ENCODE peak calls at places on chromosomes 5 and 9, in eight cellular contexts. X, B, P, Y, M, G, A and S are unnamed samples. For H3K4me1, the result is how much of the 10 kb centered on the place peaks cover.

GRCh38 chr5:16784088-16784487 is 152.0 kb downstream of the MYO10 start:
- DNase-seq in P (no peak), M (no peak), G (no peak), Y (no peak), B (no peak), A (no peak), X (no peak), S (no peak)

GRCh38 chr9:138100711-138101349 is 223.2 kb downstream of the CACNA1B start:
- DNase-seq in P (no peak), G (no peak), X (no peak), M (no peak), B (peak), Y (no peak), A (peak), S (peak)

GRCh38 chr5:56561-57290 is 35.2 kb upstream of the PLEKHG4B start:
- DNase-seq in Y (no peak), X (no peak), G (no peak), B (no peak), P (no peak), A (no peak), M (no peak), S (no peak)

GRCh38 chr5:34770486-34770885 is 68.5 kb upstream of the TTC23L start:
- DNase-seq in G (no peak), X (no peak), P (no peak), Y (no peak), M (no peak), A (no peak), B (no peak), S (no peak)

GRCh38 chr5:107380654-107381053 is 290.1 kb downstream of the EFNA5 start:
- DNase-seq in G (no peak), X (no peak), A (no peak), P (no peak), Y (no peak), B (no peak), M (no peak), S (no peak)

GRCh38 chr5:107592515-107592914 is 78.2 kb downstream of the EFNA5 start:
- DNase-seq in P (no peak), X (no peak), M (no peak), A (no peak), G (no peak), B (no peak), Y (no peak), S (no peak)

GRCh38 chr9:87760534-87760933 is 34.6 kb downstream of the CTSL start:
- DNase-seq in G (no peak), M (no peak), X (no peak), B (no peak), Y (no peak), A (no peak), P (no peak), S (no peak)

GRCh38 chr5:159928122-159928960 is 12.1 kb downstream of the ADRA1B start:
- DNase-seq in A (no peak), P (no peak), M (no peak), B (no peak), X (no peak), Y (no peak), G (peak), S (no peak)

GRCh38 chr5:56116599-56117131 is 116.5 kb downstream of the ANKRD55 start:
- DNase-seq in B (no peak), M (no peak), P (peak), X (no peak), A (no peak), G (no peak), Y (no peak), S (no peak)

GRCh38 chr9:81649475-81649874 is 39.9 kb downstream of the TLE1 start:
- DNase-seq in A (no peak), P (no peak), G (no peak), Y (no peak), M (no peak), X (no peak), B (no peak), S (no peak)

GRCh38 chr9:2729003-2729402 is 11.7 kb downstream of the KCNV2 start:
- DNase-seq in A (no peak), M (no peak), X (no peak), G (no peak), Y (no peak), B (no peak), P (no peak), S (no peak)

DNA sequence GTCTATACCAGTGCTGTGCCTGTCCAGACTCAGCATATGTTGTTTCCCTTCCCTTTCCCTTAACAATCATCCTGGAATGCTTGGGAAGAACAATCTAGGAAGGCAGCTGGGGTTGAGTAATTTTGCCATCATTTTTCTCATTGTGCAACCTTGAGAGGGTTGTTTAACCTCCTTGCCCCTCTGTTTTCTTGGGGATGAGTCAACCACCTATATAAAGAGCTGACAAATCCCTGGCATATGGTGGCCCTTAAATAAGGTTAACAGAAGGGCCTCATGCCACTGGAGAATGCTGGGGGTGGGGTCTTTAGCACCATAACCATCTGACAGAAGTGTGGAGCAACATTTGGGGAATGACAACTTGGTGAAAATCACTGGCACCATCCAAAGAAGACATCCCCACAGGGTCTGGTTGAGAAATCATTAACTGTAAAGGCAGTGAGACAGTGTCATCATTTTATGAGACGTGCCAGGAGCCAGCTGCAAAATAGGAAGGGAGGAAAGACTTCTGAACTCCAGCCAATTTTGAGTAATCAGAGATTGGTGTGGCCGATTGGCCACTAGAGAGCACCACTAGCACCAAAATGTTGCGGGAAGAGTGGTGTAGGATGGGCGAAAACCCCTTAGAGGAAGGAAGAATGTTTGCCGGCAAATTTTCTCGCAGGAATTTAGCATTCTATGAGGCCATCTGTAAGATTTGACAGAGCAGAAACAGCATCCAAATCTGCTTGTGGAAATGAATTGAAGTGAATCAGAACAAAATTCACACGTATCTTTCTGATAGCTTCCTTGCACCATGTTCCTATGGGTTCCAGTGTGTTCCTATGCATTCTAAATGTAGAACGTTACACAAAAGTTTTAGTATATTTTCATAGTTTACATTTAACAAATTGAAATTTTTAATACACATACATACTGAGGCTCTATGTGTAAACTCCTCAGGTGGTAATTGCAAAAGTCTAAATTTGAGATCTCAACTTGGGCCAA is 113.8 kb downstream of the MSX2 start:
- DNase-seq in A (no peak), B (no peak), M (no peak), P (no peak), Y (no peak), G (peak), X (no peak), S (no peak)
- TF ChIP-seq CTCF in A (no peak), B (no peak), M (peak), P (no peak), Y (no peak), G (peak), X (no peak), S (no peak)

DNA sequence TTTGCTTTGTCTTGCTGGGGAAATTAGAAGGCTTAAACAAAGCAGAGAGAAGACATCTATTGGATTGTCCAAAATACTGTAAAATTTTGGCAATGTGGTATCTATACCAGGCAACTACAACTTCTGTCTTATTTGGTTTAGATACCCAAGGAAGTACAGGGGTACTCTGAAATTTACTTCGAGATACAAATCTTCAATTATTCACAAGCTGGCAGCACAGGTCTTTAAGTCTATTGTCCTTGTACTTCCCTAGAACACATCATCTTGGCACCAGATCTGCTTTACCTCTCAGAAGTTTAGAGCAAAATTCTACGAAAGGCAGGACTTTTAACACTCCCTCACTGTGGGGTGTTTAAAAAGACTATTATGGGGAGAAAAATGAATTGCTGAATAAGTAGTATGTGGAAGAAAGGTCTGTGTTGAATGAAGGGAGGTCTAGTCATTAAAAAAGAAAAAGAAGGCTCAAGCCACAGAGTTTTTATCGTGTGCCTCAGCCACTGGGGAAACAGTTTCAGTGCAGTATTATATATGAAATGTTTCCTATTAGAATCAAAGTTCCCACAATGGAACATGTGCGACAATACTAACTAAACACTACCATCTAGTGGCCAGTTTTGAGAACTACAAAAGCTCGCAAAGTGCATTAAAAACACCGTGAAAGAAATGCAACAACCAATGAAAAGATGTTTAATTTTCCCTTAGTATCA is 93.7 kb downstream of the PDE4D start:
- DNase-seq in G (peak), M (no peak), B (no peak), A (no peak), X (no peak), Y (peak), P (peak), S (no peak)
- H3K4me1 ChIP-seq in G (under half), M (under half), B (under half), A (under half), X (under half), Y (under half), P (under half), S (under half)

GRCh38 chr5:178147406-178147805 is 6.3 kb downstream of the NHP2 start:
- DNase-seq in Y (no peak), B (peak), M (no peak), G (no peak), P (no peak), X (no peak), A (no peak), S (no peak)
- TF ChIP-seq POLR2A in Y (no peak), B (no peak), M (no peak), G (no peak), P (no peak), X (no peak), A (no peak), S (no peak)

DNA sequence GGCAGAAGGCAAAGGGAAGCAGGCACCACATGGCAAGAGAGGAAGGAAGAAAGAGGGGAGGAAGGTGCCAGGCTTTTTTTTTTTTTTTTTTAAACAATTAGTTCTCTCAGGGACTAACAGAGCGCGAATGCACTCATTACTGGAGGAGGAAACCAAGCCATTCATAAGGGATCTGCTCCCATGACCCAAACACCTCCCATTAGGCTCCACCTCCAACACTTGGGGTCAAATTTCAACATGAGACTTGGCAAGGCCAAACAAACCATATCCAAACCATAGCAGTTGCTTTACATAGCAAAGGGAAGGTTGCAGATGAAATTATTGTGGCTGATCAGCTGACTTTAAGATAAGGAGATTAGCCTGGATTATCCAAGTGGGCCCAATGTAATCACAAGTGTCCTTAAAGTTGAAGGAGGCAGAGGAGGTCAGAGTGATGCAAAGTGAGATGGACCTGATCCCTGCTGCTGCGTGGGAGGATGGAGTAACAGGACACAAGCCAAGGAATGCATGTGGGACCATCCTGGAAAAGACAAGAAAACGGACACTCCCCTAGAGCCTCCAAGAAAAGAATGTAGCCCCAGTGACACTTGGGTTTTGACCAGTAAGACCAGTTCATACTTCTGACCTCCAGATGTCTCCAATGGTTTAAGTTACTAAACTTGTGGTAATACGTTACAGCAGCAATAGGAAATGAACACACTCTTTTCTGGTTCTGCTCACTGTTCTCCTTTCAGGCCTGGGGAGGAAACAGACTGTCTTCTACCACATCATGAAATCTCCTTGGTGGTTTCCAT is 167.3 kb downstream of the GNAQ start:
- DNase-seq in M (no peak), A (no peak), P (no peak), X (no peak), G (no peak), Y (no peak), B (no peak), S (no peak)
- TF ChIP-seq CTCF in M (no peak), A (no peak), P (no peak), X (no peak), G (no peak), Y (no peak), B (peak), S (peak)

GRCh38 chr5:113162770-113163169 is 186.2 kb downstream of the DCP2 start:
- DNase-seq in G (no peak), Y (no peak), X (no peak), A (no peak), B (no peak), M (no peak), P (peak), S (no peak)

GRCh38 chr5:113161806-113162205 is 185.2 kb downstream of the DCP2 start:
- DNase-seq in B (no peak), M (no peak), Y (peak), X (no peak), P (no peak), A (no peak), G (no peak), S (no peak)

GRCh38 chr5:113164016-113164415 is 187.4 kb downstream of the DCP2 start:
- DNase-seq in B (no peak), M (no peak), G (no peak), X (no peak), A (no peak), P (no peak), Y (no peak), S (no peak)

GRCh38 chr5:113163328-113163727 is 186.7 kb downstream of the DCP2 start:
- DNase-seq in B (no peak), G (no peak), Y (no peak), A (no peak), X (no peak), M (no peak), P (peak), S (no peak)

GRCh38 chr5:113162208-113162607 is 185.6 kb downstream of the DCP2 start:
- DNase-seq in A (no peak), P (no peak), M (no peak), G (no peak), Y (no peak), X (no peak), B (no peak), S (no peak)
- H3K4me1 ChIP-seq in A (half or more), P (under half), M (under half), G (under half), Y (under half), X (under half), B (under half), S (under half)

GRCh38 chr5:132476853-132477729 is 13.5 kb downstream of the IRF1 start:
- DNase-seq in M (no peak), Y (no peak), P (no peak), X (no peak), G (no peak), B (peak), A (peak), S (no peak)
- TF ChIP-seq POLR2A in M (no peak), Y (no peak), P (no peak), X (no peak), G (no peak), B (no peak), A (no peak), S (no peak)

GRCh38 chr5:37983463-37983862 is 143.6 kb upstream of the GDNF start:
- DNase-seq in B (no peak), A (no peak), G (no peak), M (no peak), P (no peak), X (no peak), Y (no peak), S (no peak)

GRCh38 chr5:37984300-37984699 is 144.5 kb upstream of the GDNF start:
- DNase-seq in A (no peak), X (no peak), M (no peak), B (no peak), Y (no peak), G (no peak), P (no peak), S (no peak)

GRCh38 chr5:37975531-37975930 is 135.7 kb upstream of the GDNF start:
- DNase-seq in Y (no peak), M (no peak), X (no peak), B (no peak), G (no peak), P (no peak), A (no peak), S (no peak)

DNA sequence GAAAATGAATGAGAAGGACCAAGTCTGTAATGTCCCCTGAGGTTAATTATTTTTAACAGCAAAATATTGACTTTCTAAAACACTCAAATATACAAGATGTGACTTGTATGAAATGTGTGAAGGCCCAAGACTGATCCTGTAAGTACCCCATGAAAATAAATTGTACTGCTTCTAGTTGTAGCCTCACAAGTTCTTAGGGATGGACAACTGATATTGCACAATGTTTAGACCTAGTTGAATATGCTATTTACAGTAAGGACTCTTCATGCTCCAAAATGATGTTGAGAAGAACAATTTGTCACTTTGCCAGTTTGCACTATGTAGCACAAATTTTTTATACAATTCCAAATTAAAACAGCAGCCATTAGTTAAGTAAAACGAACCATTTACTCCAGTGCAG is 139.7 kb upstream of the GDNF start:
- DNase-seq in G (no peak), B (no peak), M (no peak), A (no peak), X (no peak), P (no peak), Y (no peak), S (no peak)
- TF ChIP-seq CTCF in G (no peak), B (no peak), M (no peak), A (no peak), X (no peak), P (no peak), Y (no peak), S (no peak)

GRCh38 chr5:150584561-150585335 is 55.7 kb upstream of the SYNPO start:
- DNase-seq in B (no peak), Y (no peak), A (no peak), G (no peak), P (no peak), X (no peak), M (no peak), S (peak)

GRCh38 chr5:150583541-150584225 is 56.8 kb upstream of the SYNPO start:
- DNase-seq in X (no peak), Y (no peak), A (no peak), P (no peak), M (no peak), G (no peak), B (no peak), S (no peak)

GRCh38 chr5:150580917-150581316 is 59.5 kb upstream of the SYNPO start:
- DNase-seq in G (no peak), B (no peak), P (no peak), M (no peak), Y (no peak), X (no peak), A (no peak), S (no peak)

GRCh38 chr5:150579462-150580400 is 60.7 kb upstream of the SYNPO start:
- DNase-seq in X (no peak), B (no peak), Y (no peak), A (no peak), M (no peak), P (no peak), G (no peak), S (peak)

DNA sequence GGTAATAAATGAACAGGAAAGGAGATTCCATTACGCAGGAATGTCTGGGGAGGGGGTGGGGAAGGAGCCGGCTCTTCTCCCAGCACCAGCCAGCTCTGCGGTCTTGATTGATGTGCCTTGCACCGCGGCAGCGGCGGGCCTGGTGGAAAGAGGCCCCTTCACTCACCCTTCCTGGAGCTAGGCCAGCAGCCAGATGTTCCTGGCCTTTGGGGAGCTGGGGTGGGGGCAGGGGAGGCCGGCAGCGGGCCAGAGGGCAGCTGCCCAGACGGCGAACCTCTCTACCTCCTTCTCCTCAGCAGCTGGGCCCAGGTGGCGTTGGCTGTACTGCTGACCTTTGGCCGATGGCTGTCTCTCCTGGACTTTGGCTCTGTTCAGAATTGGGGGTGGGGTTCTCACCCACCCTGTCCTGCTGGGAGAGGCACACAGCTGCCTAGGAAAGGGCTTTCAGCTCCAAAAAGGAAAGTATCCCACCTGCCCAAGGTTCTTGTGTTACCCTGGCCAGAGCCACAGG is 58.1 kb upstream of the SYNPO start:
- DNase-seq in A (no peak), Y (no peak), X (no peak), M (no peak), B (no peak), G (no peak), P (peak), S (peak)
- H3K4me1 ChIP-seq in A (under half), Y (under half), X (under half), M (under half), B (under half), G (under half), P (under half), S (under half)